ENCODE peak calls at places on chromosomes 3 and 15, in seven cellular contexts. L, F, M, D, Z, H and K are unnamed samples.

GRCh38 chr3:149592758-149593240 is 65.0 kb downstream of the WWTR1 start:
- DNase-seq in H (no peak), F (no peak), Z (no peak), M (no peak), L (no peak), D (peak), K (peak)

GRCh38 chr3:51668756-51669155 is 2.3 kb upstream of the TEX264 start:
- DNase-seq in D (no peak), F (no peak), L (no peak), Z (no peak), M (no peak), H (no peak), K (no peak)

GRCh38 chr15:73754461-73754860 is 1.3 kb upstream of the INSYN1 start:
- DNase-seq in D (no peak), H (no peak), F (no peak), M (no peak), Z (no peak), L (no peak), K (no peak)

GRCh38 chr3:25257026-25257425 is 171.0 kb upstream of the RARB start:
- DNase-seq in H (no peak), M (peak), L (peak), F (no peak), D (no peak), Z (no peak), K (no peak)

GRCh38 chr15:89812847-89813320 is 1.8 kb downstream of the ANPEP start:
- DNase-seq in Z (no peak), M (no peak), F (no peak), L (no peak), D (no peak), H (no peak), K (no peak)

GRCh38 chr3:28347374-28348285 is 891 bp upstream of the ZCWPW2 start:
- DNase-seq in F (no peak), Z (no peak), M (no peak), D (no peak), H (peak), L (peak), K (no peak)

GRCh38 chr3:188345223-188345622 is 191.3 kb downstream of the LPP start:
- DNase-seq in D (no peak), M (no peak), H (no peak), L (peak), F (no peak), Z (no peak), K (peak)

GRCh38 chr3:155647196-155647595 is 97.7 kb downstream of the PLCH1 start:
- DNase-seq in Z (no peak), F (no peak), L (no peak), H (no peak), M (no peak), D (no peak), K (no peak)

GRCh38 chr15:25939122-25939521 is 76.0 kb upstream of the ATP10A start:
- DNase-seq in D (no peak), L (no peak), H (no peak), M (no peak), Z (no peak), F (no peak), K (no peak)

GRCh38 chr3:196159526-196159925 is 51.7 kb downstream of the ZDHHC19 start:
- DNase-seq in F (no peak), Z (no peak), M (no peak), H (no peak), L (no peak), D (no peak), K (no peak)
- H3K27ac ChIP-seq in F (no peak), Z (no peak), M (peak), H (no peak), L (no peak), D (no peak), K (no peak)

GRCh38 chr15:99986297-99987118 is 253.3 kb upstream of the LYSMD4 start:
- DNase-seq in Z (no peak), L (peak), M (no peak), F (no peak), H (no peak), D (no peak), K (no peak)

GRCh38 chr15:99987701-99988100 is 254.5 kb upstream of the LYSMD4 start:
- DNase-seq in M (no peak), D (no peak), L (no peak), F (no peak), H (no peak), Z (no peak), K (no peak)

GRCh38 chr15:99984491-99985243 is 251.4 kb upstream of the LYSMD4 start:
- DNase-seq in L (no peak), H (no peak), D (no peak), M (no peak), F (no peak), Z (no peak), K (no peak)

GRCh38 chr15:99987119-99987506 is 253.9 kb upstream of the LYSMD4 start:
- DNase-seq in F (no peak), M (no peak), Z (no peak), H (no peak), L (no peak), D (no peak), K (no peak)

DNA sequence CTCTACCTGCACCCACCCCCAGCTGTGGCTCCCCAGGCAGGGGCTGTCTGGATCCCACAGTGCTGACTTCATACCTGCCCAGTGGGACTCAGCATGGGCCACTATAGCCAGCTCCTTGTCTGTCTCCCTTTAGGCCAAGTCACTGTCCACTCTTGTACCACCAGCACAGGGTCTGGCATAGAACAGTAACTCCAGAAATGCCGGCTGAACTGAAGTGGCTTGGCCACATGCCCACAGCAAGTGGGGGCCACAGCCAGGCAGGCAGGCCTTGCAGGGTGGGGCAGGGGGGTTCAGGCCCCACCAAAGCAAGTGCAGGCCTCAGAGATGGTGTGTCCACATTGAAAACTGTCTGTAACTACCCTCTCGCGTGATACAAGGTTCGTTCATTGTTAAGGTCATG is 252.6 kb upstream of the LYSMD4 start:
- DNase-seq in D (no peak), H (no peak), L (no peak), F (no peak), Z (no peak), M (no peak), K (no peak)
- H3K27ac ChIP-seq in D (no peak), H (no peak), L (no peak), F (no peak), Z (no peak), M (no peak), K (no peak)

DNA sequence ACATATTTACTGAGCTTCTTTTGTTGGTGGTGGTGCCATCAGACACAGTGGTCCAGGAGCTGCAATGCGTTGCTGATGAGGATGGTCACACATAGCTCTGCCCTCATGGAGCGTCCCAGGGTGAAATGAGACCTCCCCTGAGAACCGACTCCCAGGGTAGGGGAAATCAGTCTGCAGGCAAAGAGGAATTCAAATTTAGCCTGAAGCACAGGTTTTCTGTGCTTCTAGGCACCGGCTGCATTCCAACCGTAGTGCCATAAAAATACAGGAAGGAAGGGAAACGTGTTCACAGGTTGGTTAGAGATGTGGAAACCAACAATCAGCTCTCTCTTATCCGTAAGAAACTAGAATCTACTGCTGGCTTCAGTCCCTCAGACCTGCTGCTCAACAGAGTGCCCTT is 19.2 kb downstream of the SMAD3 start:
- DNase-seq in F (no peak), Z (no peak), L (no peak), M (no peak), D (no peak), H (no peak), K (no peak)
- H3K27ac ChIP-seq in F (no peak), Z (no peak), L (no peak), M (no peak), D (peak), H (no peak), K (peak)

DNA sequence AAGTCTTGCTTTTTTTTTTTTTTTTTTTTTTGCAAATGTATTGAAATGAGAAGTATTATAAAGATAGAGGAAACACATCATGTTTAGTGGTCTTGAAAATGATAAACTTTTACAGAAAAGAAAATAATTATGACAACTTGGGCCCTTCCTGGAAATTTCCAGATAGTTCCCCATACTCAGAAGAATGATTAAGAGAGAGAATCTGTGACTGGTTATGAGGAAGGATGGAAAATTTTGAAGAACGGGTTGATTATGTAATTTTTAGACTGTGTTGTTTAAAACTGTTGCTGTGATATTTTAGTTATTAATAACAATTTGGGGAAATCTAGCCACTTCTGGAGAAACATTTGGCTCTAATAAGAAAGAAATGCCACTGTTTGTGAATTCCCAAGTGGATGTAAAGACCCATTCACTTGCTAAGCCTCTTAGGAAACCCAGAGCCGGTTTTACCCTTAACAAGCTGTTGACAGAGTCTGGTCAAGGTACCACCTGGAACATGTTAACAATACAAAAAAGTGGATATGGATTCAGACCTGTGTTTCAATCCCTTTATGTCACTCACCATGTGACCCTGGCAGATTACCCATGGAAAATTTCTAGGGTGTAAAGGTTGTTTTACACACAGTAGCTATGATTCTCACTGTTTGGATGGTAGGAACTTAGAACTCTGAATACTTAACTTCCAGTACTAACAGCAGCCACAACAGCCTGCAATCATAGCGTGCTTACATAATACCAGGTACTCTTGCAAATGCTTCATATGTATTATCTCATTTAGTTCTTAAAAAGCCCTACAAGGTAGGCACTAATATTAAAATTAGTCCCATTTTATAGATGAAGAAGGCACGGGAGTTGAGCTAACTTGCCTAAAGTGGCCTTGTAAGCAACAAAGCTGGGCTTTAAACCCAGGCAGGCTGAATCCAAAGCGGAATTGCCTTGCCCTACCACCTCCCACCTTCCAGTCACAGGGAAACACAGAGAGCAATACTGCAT is 32.0 kb downstream of the ZBTB38 start:
- DNase-seq in F (no peak), L (no peak), Z (no peak), H (no peak), M (no peak), D (no peak), K (no peak)
- H3K27ac ChIP-seq in F (peak), L (peak), Z (no peak), H (no peak), M (peak), D (peak), K (no peak)

GRCh38 chr15:31214158-31214863 is 112.3 kb upstream of the KLF13 start:
- DNase-seq in D (no peak), H (no peak), F (no peak), Z (no peak), L (no peak), M (no peak), K (no peak)

GRCh38 chr15:31212956-31213694 is 111.6 kb upstream of the TRPM1 start:
- DNase-seq in D (no peak), L (no peak), M (peak), Z (no peak), H (no peak), F (no peak), K (no peak)

GRCh38 chr15:31211353-31211752 is 109.8 kb upstream of the TRPM1 start:
- DNase-seq in Z (no peak), L (no peak), H (no peak), F (no peak), D (no peak), M (peak), K (no peak)

GRCh38 chr15:31214864-31215489 is 111.7 kb upstream of the KLF13 start:
- DNase-seq in F (peak), M (peak), D (peak), L (peak), Z (no peak), H (peak), K (no peak)

DNA sequence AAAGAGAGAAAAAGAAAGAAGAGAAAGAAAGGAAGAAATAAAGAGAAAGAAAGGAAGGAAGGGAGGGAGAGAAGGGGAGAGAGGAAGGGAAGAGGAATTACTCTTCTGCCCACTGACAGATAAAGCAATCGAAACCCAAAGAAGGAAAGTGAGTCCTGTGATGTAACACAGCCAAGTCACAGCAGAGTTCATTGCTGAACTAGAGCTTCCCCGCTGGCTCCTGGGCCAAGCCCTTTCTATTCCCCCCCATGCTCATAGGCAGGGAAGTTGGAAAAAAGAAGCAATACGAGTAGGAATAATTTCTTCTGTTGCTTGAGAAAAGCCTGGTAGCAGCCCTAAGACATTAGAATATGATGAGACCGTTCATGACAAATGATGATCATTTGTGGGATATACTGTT is 110.8 kb upstream of the TRPM1 start:
- DNase-seq in Z (no peak), F (no peak), H (no peak), M (peak), D (no peak), L (peak), K (no peak)
- H3K27ac ChIP-seq in Z (no peak), F (no peak), H (no peak), M (peak), D (no peak), L (no peak), K (no peak)